ENCODE peak calls at places on chromosomes 6 and 20, in five cellular contexts. I, J, P, A and R are unnamed samples.

GRCh38 chr6:156163311-156163710 is 613.9 kb upstream of the ARID1B start:
- DNase-seq in P (no peak), I (no peak), A (no peak), J (no peak), R (no peak)

GRCh38 chr20:41331731-41332130 is 8.9 kb upstream of the LPIN3 start:
- DNase-seq in J (no peak), A (no peak), P (no peak), I (no peak), R (no peak)

GRCh38 chr6:74814440-74814839 is 391.4 kb downstream of the COL12A1 start:
- DNase-seq in A (no peak), J (no peak), I (peak), P (no peak), R (no peak)

GRCh38 chr6:12275084-12275483 is 15.1 kb upstream of the EDN1 start:
- DNase-seq in I (peak), P (peak), A (no peak), J (no peak), R (no peak)

GRCh38 chr20:63292904-63293303 is at the start of gene COL20A1:
- DNase-seq in J (no peak), I (no peak), A (no peak), P (no peak), R (no peak)

GRCh38 chr20:63082308-63082938 is 75.7 kb upstream of the BHLHE23 start:
- DNase-seq in P (peak), I (peak), J (peak), A (no peak), R (no peak)

GRCh38 chr20:62176866-62177265 is 6.0 kb upstream of the MTG2 start:
- DNase-seq in P (no peak), J (no peak), A (no peak), I (no peak), R (no peak)

GRCh38 chr6:63572733-63573139 is 456 bp downstream of the LOC128125822 start:
- DNase-seq in I (no peak), P (no peak), A (peak), J (no peak), R (no peak)

GRCh38 chr6:50602191-50602810 is 111.0 kb upstream of the TFAP2D start:
- DNase-seq in I (peak), J (no peak), A (no peak), P (peak), R (no peak)

GRCh38 chr20:50886184-50886790 is 45.0 kb downstream of the ADNP start:
- DNase-seq in A (no peak), J (no peak), I (no peak), P (peak), R (no peak)

GRCh38 chr6:54516331-54516730 is 208.1 kb downstream of the TINAG start:
- DNase-seq in J (no peak), I (no peak), A (no peak), P (no peak), R (no peak)

GRCh38 chr6:160041608-160042007 is 72.7 kb downstream of the IGF2R start:
- DNase-seq in J (no peak), I (peak), P (no peak), A (peak), R (peak)